ENCODE peak calls at places on chromosomes 13 and 19, in ten cellular contexts. I is Caki2; Y is Right ventricle myocardium superior; W is activated CD4-positive, alpha-beta T cell treated with anti-CD3 and anti-CD28 coated beads for 48 hours; N is astrocyte of the hippocampus; L is lower leg skin; J is activated CD8-positive, alpha-beta memory T cell treated with anti-CD3 and anti-CD28 coated beads for 1 hour; E is stimulated activated CD8-positive, alpha-beta memory T cell treated with anti-CD3 and anti-CD28 coated beads, Interleukin-12 subunit alpha, Interleukin-12 subunit beta, amount 100 ng/mL, for 4 hours; S is stimulated activated CD4-positive, alpha-beta T cell treated with anti-CD3 and anti-CD28 coated beads, TNF-alpha, amount 100 ng/mL, for 4 hours; R is T-helper 2 cell. X is an unnamed sample.

GRCh38 chr13:32647926-32648325 is 61.7 kb downstream of the PDS5B start:
- DNase-seq in I (no peak), Y (no peak), W (no peak), N (no peak), L (no peak), J (no peak), E (no peak), S (no peak), R (no peak), X (no peak)

GRCh38 chr13:99043700-99044300 is 65.9 kb upstream of the DOCK9 start:
- DNase-seq in I (no peak), Y (no peak), W (no peak), N (no peak), L (no peak), J (no peak), E (no peak), S (no peak), R (no peak), X (no peak)

GRCh38 chr13:51585234-51585672 is 991 bp downstream of the WDFY2 start:
- DNase-seq in I (no peak), Y (no peak), W (no peak), N (peak), L (no peak), J (no peak), E (no peak), S (no peak), R (no peak), X (no peak)

GRCh38 chr19:2474232-2475017 is 1.5 kb upstream of the GADD45B start:
- DNase-seq in I (peak), Y (peak), W (peak), N (peak), L (peak), J (peak), E (peak), S (peak), R (peak), X (peak)

GRCh38 chr13:111531505-111531904 is 211.1 kb downstream of the TEX29 start:
- DNase-seq in I (peak), Y (no peak), W (no peak), N (peak), L (no peak), J (no peak), E (no peak), S (no peak), R (no peak), X (no peak)

GRCh38 chr13:74052402-74052928 is 81.7 kb downstream of the KLF12 start:
- DNase-seq in I (no peak), Y (no peak), W (peak), N (no peak), L (no peak), J (no peak), E (no peak), S (no peak), R (no peak), X (no peak)

GRCh38 chr19:41705393-41706174 is 2.8 kb upstream of the CEACAM5 start:
- DNase-seq in I (peak), Y (no peak), W (peak), N (peak), L (no peak), J (peak), E (no peak), S (no peak), R (no peak), X (no peak)

GRCh38 chr19:50820549-50821247 is 2.9 kb downstream of the KLK1 start:
- DNase-seq in I (no peak), Y (no peak), W (no peak), N (no peak), L (no peak), J (no peak), E (no peak), S (no peak), R (no peak), X (no peak)

GRCh38 chr13:37187110-37187509 is 81.6 kb upstream of the CSNK1A1L start:
- DNase-seq in I (no peak), Y (no peak), W (no peak), N (peak), L (no peak), J (no peak), E (no peak), S (no peak), R (no peak), X (no peak)

GRCh38 chr13:48078251-48078656 is 16.6 kb downstream of the MED4 start:
- DNase-seq in I (no peak), Y (no peak), W (peak), N (peak), L (no peak), J (no peak), E (no peak), S (no peak), R (no peak), X (peak)

X was measured in memory B cell.